ENCODE peak calls at places on chromosome 7, in seven cellular contexts. O is heart right ventricle; K is fibroblast of the aortic adventitia; C is tibial nerve; L is CD4-positive, alpha-beta memory T cell; M is cardiac muscle cell; J is astrocyte. G is an unnamed sample.

GRCh38 chr7:1015196-1015595 is 29.1 kb upstream of the GPR146 start:
- DNase-seq in K (no peak), C (no peak), O (no peak), J (no peak), L (no peak), M (no peak), G (no peak)

GRCh38 chr7:877312-878232 is 1.2 kb downstream of the GET4 start:
- DNase-seq in C (no peak), L (no peak), O (peak; percentile 32), J (no peak), M (no peak), K (no peak), G (no peak)

GRCh38 chr7:97117035-97117371 is 495 bp upstream of the SDHAF3 start:
- DNase-seq in M (no peak), C (no peak), O (no peak), L (no peak), J (no peak), K (no peak), G (no peak)

GRCh38 chr7:1969459-1970284 is 263.1 kb downstream of the MAD1L1 start:
- DNase-seq in J (no peak), O (no peak), L (no peak), C (no peak), K (no peak), M (no peak), G (no peak)

GRCh38 chr7:5494683-5495561 is 71.3 kb upstream of the TNRC18 start:
- DNase-seq in M (peak; percentile 85), O (peak; percentile 71), C (no peak), K (peak; percentile 76), J (peak; percentile 39), L (peak; percentile 80), G (no peak)

GRCh38 chr7:141700848-141701371 is 1.1 kb downstream of the DENND11 start:
- DNase-seq in K (no peak), O (peak; percentile 14), L (no peak), C (no peak), M (peak; percentile 36), J (no peak), G (no peak)

GRCh38 chr7:100493476-100494264 is 9.9 kb downstream of the NYAP1 start:
- DNase-seq in L (peak; percentile 50), O (no peak), K (no peak), C (no peak), J (no peak), M (no peak), G (no peak)

GRCh38 chr7:33744293-33744692 is 161.0 kb upstream of the BMPER start:
- DNase-seq in C (no peak), M (peak; percentile 57), K (no peak), J (no peak), L (no peak), O (no peak), G (no peak)

GRCh38 chr7:82481499-82482097 is 38.0 kb upstream of the CACNA2D1 start:
- DNase-seq in L (no peak), O (no peak), J (peak; percentile 2), K (peak; percentile 62), C (no peak), M (peak; percentile 17), G (no peak)

GRCh38 chr7:118005021-118005420 is 131.8 kb upstream of the CTTNBP2 start:
- DNase-seq in J (no peak), O (no peak), K (no peak), M (no peak), C (no peak), L (no peak), G (no peak)

GRCh38 chr7:1567893-1568292 is 1.9 kb downstream of the PSMG3 start:
- DNase-seq in M (no peak), K (peak; percentile 42), O (no peak), L (no peak), J (peak; percentile 97), C (no peak), G (peak; percentile 80)

GRCh38 chr7:106284516-106285050 is at the start of gene NAMPT:
- DNase-seq in L (no peak), J (no peak), C (peak; percentile 20), M (peak; percentile 65), O (peak; percentile 48), K (no peak), G (no peak)

GRCh38 chr7:90988523-90988922 is 275.7 kb upstream of the FZD1 start:
- DNase-seq in J (no peak), L (no peak), C (no peak), K (no peak), O (peak; percentile 19), M (no peak), G (peak; percentile 17)

GRCh38 chr7:32036557-32036956 is 33.6 kb downstream of the PDE1C start:
- DNase-seq in C (no peak), L (no peak), K (peak; percentile 15), O (no peak), M (no peak), J (peak; percentile 77), G (no peak)

GRCh38 chr7:130133029-130133774 is 62.9 kb downstream of the KLHDC10 start:
- DNase-seq in J (peak; percentile 22), O (no peak), L (no peak), K (no peak), C (no peak), M (no peak), G (no peak)
- H3K4me3 ChIP-seq in J (no peak overlapping the region), O (no peak overlapping the region), L (no peak overlapping the region), K (no peak overlapping the region), C (no peak overlapping the region), M (no peak overlapping the region), G (no peak overlapping the region)

GRCh38 chr7:135980665-135981180 is 3.6 kb upstream of the MTPN start:
- DNase-seq in O (no peak), L (peak; percentile 83), M (no peak), J (peak; percentile 80), K (peak; percentile 60), C (no peak), G (peak; percentile 38)

GRCh38 chr7:135977742-135978066 is 545 bp upstream of the MTPN start:
- DNase-seq in O (no peak), M (no peak), J (no peak), K (no peak), L (no peak), C (no peak), G (no peak)

GRCh38 chr7:135981958-135982646 is 4.9 kb upstream of the MTPN start:
- DNase-seq in C (no peak), M (no peak), L (peak; percentile 9), K (no peak), O (no peak), J (no peak), G (no peak)

GRCh38 chr7:135978624-135979023 is 1.5 kb upstream of the MTPN start:
- DNase-seq in L (no peak), M (no peak), K (no peak), O (no peak), J (no peak), C (no peak), G (no peak)

DNA sequence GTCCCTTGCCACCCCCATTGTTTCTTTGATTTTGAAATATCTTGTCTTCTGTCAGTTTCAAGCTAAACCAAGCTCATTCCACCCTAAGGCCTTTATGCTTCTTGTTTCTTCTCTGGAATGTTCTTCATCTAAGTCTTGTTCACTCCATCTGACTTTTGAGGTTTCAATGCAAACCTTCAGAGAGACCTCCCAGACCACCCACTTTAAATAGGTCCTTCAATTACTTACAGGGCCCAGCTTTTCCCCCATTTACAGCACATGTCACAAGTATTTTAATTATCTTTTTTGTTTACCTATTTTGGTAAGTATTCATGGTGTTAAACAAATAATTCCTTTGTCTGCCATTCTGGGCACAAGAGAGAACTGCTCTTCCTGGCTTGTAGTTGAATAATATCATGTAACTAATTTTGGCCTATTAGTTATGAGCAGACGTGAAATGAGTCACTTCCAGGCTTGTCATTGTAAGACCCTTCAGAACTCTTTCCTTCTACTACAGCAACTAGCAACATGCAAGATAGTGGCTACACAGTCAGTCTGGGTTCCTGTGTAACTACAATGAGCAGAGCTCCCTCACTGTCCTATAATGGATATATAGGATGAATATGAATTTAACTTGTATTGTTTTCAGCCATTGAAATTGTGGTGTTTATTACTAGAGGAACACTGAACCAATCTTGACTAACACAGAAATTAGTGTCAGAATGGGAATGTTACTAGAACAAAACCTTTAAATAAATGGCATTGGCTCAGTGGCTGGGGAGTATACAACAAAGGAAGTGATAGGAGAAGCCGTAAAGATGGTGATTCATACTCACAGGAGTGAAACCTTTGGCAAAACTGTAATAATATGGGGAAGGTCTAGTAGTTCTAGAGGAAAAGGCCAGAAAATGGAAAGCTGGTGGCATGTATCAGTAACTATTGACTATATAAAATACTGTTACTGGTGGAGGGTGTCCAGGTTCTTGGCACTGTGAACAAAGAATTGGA is 2.8 kb upstream of the MTPN start:
- DNase-seq in O (no peak), C (no peak), K (peak; percentile 61), J (peak; percentile 67), M (no peak), L (no peak), G (no peak)
- H3K4me3 ChIP-seq in O (no peak overlapping the region), C (no peak overlapping the region), K (peak overlapping the region; percentile 5), J (peak overlapping the region; percentile 1), M (no peak overlapping the region), L (peak overlapping the region; percentile 48), G (no peak overlapping the region)

DNA sequence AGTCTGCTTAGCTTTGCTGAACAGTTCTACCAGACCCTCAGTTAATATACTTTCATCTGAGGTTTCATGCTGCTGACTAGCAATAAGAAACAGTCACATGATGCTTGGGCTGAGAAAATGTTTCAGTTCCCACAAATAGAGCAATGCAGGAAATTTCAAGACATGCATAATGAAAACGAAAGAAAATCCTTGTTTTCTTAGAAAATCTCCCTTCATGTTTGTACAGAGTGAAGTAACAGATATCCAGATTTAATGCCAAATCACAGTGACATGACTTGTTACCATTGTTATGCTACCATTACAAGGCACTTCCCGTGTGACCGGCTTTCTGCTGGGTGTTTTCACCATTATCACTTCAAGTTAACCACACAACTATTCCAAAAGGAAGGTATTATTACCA is 121.7 kb downstream of the DOCK4 start:
- DNase-seq in O (no peak), K (peak; percentile 61), J (no peak), M (no peak), L (no peak), C (no peak), G (peak; percentile 28)
- H3K4me3 ChIP-seq in O (no peak overlapping the region), K (no peak overlapping the region), J (no peak overlapping the region), M (no peak overlapping the region), L (no peak overlapping the region), C (no peak overlapping the region), G (no peak overlapping the region)

DNA sequence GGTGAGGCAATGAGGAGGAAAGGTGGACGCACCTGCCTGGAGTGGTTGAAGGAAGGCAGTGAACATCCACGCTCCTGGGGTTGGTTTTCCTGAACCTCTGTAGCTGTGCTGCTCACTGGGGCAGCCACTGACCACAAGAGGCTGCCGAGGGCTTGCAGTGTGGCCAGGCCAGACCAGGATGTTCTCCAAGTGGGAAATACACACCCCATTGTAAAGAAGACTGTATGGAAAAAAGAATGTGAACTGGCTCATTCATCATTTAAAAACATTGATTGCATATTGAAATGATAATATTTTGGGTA is 107.6 kb downstream of the SNX10 start:
- DNase-seq in L (no peak), M (peak; percentile 49), C (no peak), K (no peak), O (no peak), J (no peak), G (no peak)
- H3K4me3 ChIP-seq in L (no peak overlapping the region), M (peak overlapping the region; percentile 50), C (peak overlapping the region; percentile 40), K (no peak overlapping the region), O (peak overlapping the region; percentile 59), J (peak overlapping the region; percentile 64), G (peak overlapping the region; percentile 61)

GRCh38 chr7:74028321-74028812 is 394 bp downstream of the ELN start:
- DNase-seq in M (no peak), L (no peak), O (no peak), J (no peak), C (no peak), K (no peak), G (no peak)
- H3K4me3 ChIP-seq in M (no peak overlapping the region), L (no peak overlapping the region), O (peak overlapping the region; percentile 46), J (no peak overlapping the region), C (peak overlapping the region; percentile 56), K (peak overlapping the region; percentile 74), G (peak overlapping the region; percentile 38)

GRCh38 chr7:36280840-36281812 is 108.5 kb upstream of the ANLN start:
- DNase-seq in M (peak; percentile 45), C (peak; percentile 48), J (peak; percentile 87), K (peak; percentile 75), L (no peak), O (peak; percentile 68), G (peak; percentile 79)
- H3K4me3 ChIP-seq in M (no peak overlapping the region), C (no peak overlapping the region), J (peak overlapping the region; percentile 45), K (peak overlapping the region; percentile 43), L (no peak overlapping the region), O (no peak overlapping the region), G (peak overlapping the region; percentile 20)

G was measured in skeletal muscle cell.